ENCODE peak calls at places on chromosome 3, in seven cellular contexts. N, E, I, X, S, T and U are unnamed samples.

GRCh38 chr3:58357402-58357801 is 24.7 kb downstream of the PXK start:
- DNase-seq in N (no peak), E (no peak), I (no peak), X (no peak), S (no peak), T (no peak), U (no peak)

GRCh38 chr3:157594413-157594812 is 91.2 kb upstream of the VEPH1 start:
- DNase-seq in N (no peak), E (no peak), I (no peak), X (no peak), S (no peak), T (no peak), U (no peak)

GRCh38 chr3:130849111-130849552 is 44.8 kb upstream of the ATP2C1 start:
- DNase-seq in N (peak), E (no peak), I (no peak), X (peak), S (no peak), T (no peak), U (no peak)

GRCh38 chr3:171462224-171462623 is 2.0 kb upstream of the TNIK start:
- DNase-seq in N (no peak), E (no peak), I (no peak), X (no peak), S (peak), T (no peak), U (peak)

GRCh38 chr3:182597621-182598041 is 195.7 kb upstream of the ATP11B start:
- DNase-seq in N (no peak), E (no peak), I (no peak), X (no peak), S (no peak), T (no peak), U (no peak)

GRCh38 chr3:105996781-105997180 is 128.0 kb upstream of the CBLB start:
- DNase-seq in N (no peak), E (no peak), I (no peak), X (no peak), S (no peak), T (no peak), U (no peak)

GRCh38 chr3:14369675-14370669 is 32.4 kb upstream of the SLC6A6 start:
- DNase-seq in N (peak), E (peak), I (no peak), X (peak), S (no peak), T (no peak), U (no peak)

GRCh38 chr3:16060945-16061344 is 113.5 kb upstream of the GALNT15 start:
- DNase-seq in N (no peak), E (peak), I (peak), X (peak), S (no peak), T (peak), U (no peak)

GRCh38 chr3:156675744-156676466 is 1.5 kb downstream of the TIPARP start:
- DNase-seq in N (peak), E (peak), I (no peak), X (peak), S (no peak), T (peak), U (no peak)

GRCh38 chr3:97719156-97719821 is 45.3 kb upstream of the ARL6 start:
- DNase-seq in N (peak), E (peak), I (peak), X (peak), S (peak), T (peak), U (peak)

GRCh38 chr3:54042259-54042823 is 80.0 kb upstream of the CACNA2D3 start:
- DNase-seq in N (no peak), E (no peak), I (no peak), X (no peak), S (no peak), T (no peak), U (no peak)

GRCh38 chr3:28835751-28836150 is 445.1 kb upstream of the RBMS3 start:
- DNase-seq in N (no peak), E (no peak), I (no peak), X (no peak), S (no peak), T (no peak), U (no peak)

GRCh38 chr3:134001251-134001650 is 28.5 kb downstream of the SLCO2A1 start:
- DNase-seq in N (no peak), E (no peak), I (no peak), X (no peak), S (no peak), T (peak), U (no peak)

GRCh38 chr3:178703268-178703975 is 167.2 kb downstream of the KCNMB2 start:
- DNase-seq in N (no peak), E (no peak), I (peak), X (no peak), S (no peak), T (no peak), U (no peak)

GRCh38 chr3:111747490-111747889 is 111.6 kb upstream of the PHLDB2 start:
- DNase-seq in N (no peak), E (no peak), I (peak), X (no peak), S (no peak), T (no peak), U (no peak)

GRCh38 chr3:114308830-114309229 is 15.0 kb downstream of the TIGIT start:
- DNase-seq in N (no peak), E (no peak), I (no peak), X (no peak), S (peak), T (no peak), U (peak)

GRCh38 chr3:167406876-167407492 is 26.9 kb upstream of the ZBBX start:
- DNase-seq in N (peak), E (peak), I (no peak), X (peak), S (peak), T (no peak), U (no peak)

GRCh38 chr3:45224824-45225464 is 1.1 kb downstream of the TMEM158 start:
- DNase-seq in N (peak), E (peak), I (no peak), X (peak), S (peak), T (peak), U (peak)

GRCh38 chr3:131421957-131422498 is 40.5 kb downstream of the NUDT16 start:
- DNase-seq in N (no peak), E (no peak), I (no peak), X (no peak), S (no peak), T (no peak), U (no peak)

GRCh38 chr3:124256599-124256998 is 264.7 kb upstream of the ROPN1 start:
- DNase-seq in N (no peak), E (no peak), I (no peak), X (no peak), S (no peak), T (no peak), U (no peak)

GRCh38 chr3:149487598-149488197 is 13.2 kb downstream of the TM4SF4 start:
- DNase-seq in N (no peak), E (no peak), I (no peak), X (no peak), S (peak), T (no peak), U (peak)

GRCh38 chr3:149188494-149188893 is 33.1 kb downstream of the CP start:
- DNase-seq in N (no peak), E (no peak), I (no peak), X (no peak), S (no peak), T (no peak), U (no peak)

GRCh38 chr3:10557783-10558373 is 52.5 kb upstream of the ATP2B2 start:
- DNase-seq in N (no peak), E (peak), I (no peak), X (no peak), S (no peak), T (peak), U (no peak)

GRCh38 chr3:16888785-16889607 is 4.2 kb downstream of the PLCL2 start:
- DNase-seq in N (no peak), E (no peak), I (no peak), X (no peak), S (peak), T (no peak), U (peak)

GRCh38 chr3:142850395-142851023 is 38.4 kb downstream of the PCOLCE2 start:
- DNase-seq in N (peak), E (peak), I (peak), X (peak), S (no peak), T (no peak), U (no peak)

GRCh38 chr3:75978686-75979085 is 193.3 kb upstream of the ZNF717 start:
- DNase-seq in N (no peak), E (no peak), I (no peak), X (no peak), S (no peak), T (no peak), U (no peak)

GRCh38 chr3:32002536-32003368 is 21.2 kb downstream of the ZNF860 start:
- DNase-seq in N (no peak), E (no peak), I (no peak), X (no peak), S (no peak), T (no peak), U (no peak)

GRCh38 chr3:71372369-71372768 is 211.2 kb downstream of the FOXP1 start:
- DNase-seq in N (no peak), E (no peak), I (no peak), X (no peak), S (no peak), T (no peak), U (no peak)
- TF ChIP-seq CTCF in N (no peak), E (no peak), I (no peak), X (no peak), S (no peak), T (no peak), U (no peak)

GRCh38 chr3:190384241-190384863 is 3.6 kb upstream of the CLDN16 start:
- DNase-seq in N (peak), E (peak), I (no peak), X (peak), S (peak), T (no peak), U (peak)
- TF ChIP-seq CTCF in N (peak), E (peak), I (peak), X (no peak), S (peak), T (peak), U (peak)

DNA sequence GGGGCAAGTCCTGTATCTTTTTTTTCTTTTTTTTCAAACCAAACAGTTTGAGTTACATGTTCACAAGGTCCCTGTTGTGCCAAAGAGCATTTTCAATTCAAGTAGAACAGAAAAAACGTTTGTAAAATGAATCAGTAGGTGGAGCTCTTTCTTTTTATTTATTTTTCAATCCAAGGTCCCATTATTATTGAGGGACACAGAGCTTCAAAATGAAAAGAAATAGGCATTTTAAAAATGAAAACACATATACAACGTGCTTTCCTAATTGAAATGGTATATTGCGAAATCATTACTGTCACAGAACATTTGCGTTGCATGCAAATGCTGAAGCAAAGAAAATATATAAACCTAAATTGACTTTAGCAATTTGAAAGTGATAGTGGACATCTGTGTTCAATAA is 711.0 kb downstream of the MECOM start:
- DNase-seq in N (no peak), E (no peak), I (no peak), X (no peak), S (no peak), T (no peak), U (no peak)
- TF ChIP-seq CTCF in N (no peak), E (no peak), I (no peak), X (no peak), S (no peak), T (no peak), U (no peak)

GRCh38 chr3:188282871-188283270 is 128.9 kb downstream of the LPP start:
- DNase-seq in N (no peak), E (no peak), I (no peak), X (no peak), S (no peak), T (no peak), U (no peak)

GRCh38 chr3:188280627-188281026 is 126.7 kb downstream of the LPP start:
- DNase-seq in N (no peak), E (no peak), I (no peak), X (no peak), S (no peak), T (no peak), U (no peak)

GRCh38 chr3:188284455-188285212 is 130.7 kb downstream of the LPP start:
- DNase-seq in N (no peak), E (no peak), I (no peak), X (no peak), S (no peak), T (no peak), U (no peak)

GRCh38 chr3:188286087-188286513 is 132.1 kb downstream of the LPP start:
- DNase-seq in N (no peak), E (no peak), I (peak), X (no peak), S (no peak), T (peak), U (no peak)

GRCh38 chr3:188283347-188283746 is 129.4 kb downstream of the LPP start:
- DNase-seq in N (no peak), E (no peak), I (no peak), X (no peak), S (no peak), T (no peak), U (no peak)
- TF ChIP-seq CTCF in N (no peak), E (no peak), I (no peak), X (no peak), S (no peak), T (no peak), U (no peak)

GRCh38 chr3:23743141-23743784 is 62.5 kb upstream of the UBE2E1 start:
- DNase-seq in N (no peak), E (no peak), I (no peak), X (no peak), S (no peak), T (no peak), U (no peak)
- TF ChIP-seq CTCF in N (no peak), E (no peak), I (no peak), X (no peak), S (no peak), T (no peak), U (no peak)

DNA sequence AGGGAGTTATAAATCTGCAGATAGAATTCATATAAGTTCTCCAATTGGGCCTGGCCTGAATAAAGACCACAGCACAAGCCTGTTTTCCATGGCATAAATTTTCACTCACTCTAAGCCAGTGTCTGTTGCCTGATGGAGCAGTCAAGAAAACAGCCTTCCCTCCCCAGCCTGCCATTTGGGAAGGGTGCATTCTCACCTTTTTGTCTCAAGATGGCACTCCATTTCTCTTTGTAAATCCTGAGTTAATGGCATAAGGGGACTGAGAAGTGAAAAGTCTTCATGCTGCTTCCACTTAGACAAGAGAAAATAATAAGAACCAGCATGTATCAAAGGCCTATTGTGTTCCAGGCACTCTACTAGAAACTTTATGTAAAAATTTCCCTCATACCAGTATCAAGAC is 115.6 kb upstream of the MANF start:
- DNase-seq in N (no peak), E (no peak), I (no peak), X (no peak), S (no peak), T (no peak), U (no peak)
- TF ChIP-seq CTCF in N (no peak), E (no peak), I (peak), X (no peak), S (no peak), T (no peak), U (no peak)